ENCODE peak calls at places on chromosomes 1 and 21, in five cellular contexts. I is HCT116; D is CD8-positive, alpha-beta memory T cell; Z is GM23248; X is mucosa of descending colon. F is an unnamed sample.
A peak's percentile ranks its signal among the peaks of the same experiment; 100 is the strongest.

GRCh38 chr21:42411891-42412635 is 8.4 kb downstream of the UBASH3A start:
- DNase-seq in X (no peak), D (no peak), Z (no peak), I (no peak), F (no peak)

GRCh38 chr1:43991200-43991475 is 261 bp upstream of the CCDC24 start:
- DNase-seq in D (no peak), I (no peak), Z (no peak), X (no peak), F (no peak)

GRCh38 chr1:194717941-194718340 is 1531.5 kb upstream of the B3GALT2 start:
- DNase-seq in I (no peak), Z (no peak), D (no peak), X (no peak), F (no peak)

GRCh38 chr1:39082140-39082799 is 56.1 kb downstream of the NDUFS5 start:
- DNase-seq in Z (no peak), I (no peak), X (no peak), D (no peak), F (no peak)

GRCh38 chr1:41356752-41357151 is 4.5 kb upstream of the FOXO6 start:
- DNase-seq in I (no peak), D (no peak), Z (no peak), X (no peak), F (no peak)

GRCh38 chr21:35989185-35989735 is 71.1 kb downstream of the SETD4 start:
- DNase-seq in I (no peak), D (no peak), X (peak; percentile 24), Z (peak; percentile 92), F (no peak)

GRCh38 chr1:65105596-65105995 is 42.4 kb upstream of the AK4 start:
- DNase-seq in X (no peak), I (no peak), D (no peak), Z (peak; percentile 22), F (no peak)

GRCh38 chr1:47644216-47644581 is 206.4 kb downstream of the FOXD2 start:
- DNase-seq in Z (peak; percentile 30), X (no peak), I (no peak), D (no peak), F (no peak)

GRCh38 chr1:230084408-230085177 is 17.6 kb downstream of the GALNT2 start:
- DNase-seq in I (peak; percentile 89), Z (peak; percentile 99), X (no peak), D (no peak), F (no peak)

GRCh38 chr1:151763990-151764389 is 694 bp upstream of the MRPL9 start:
- DNase-seq in I (no peak), D (no peak), X (no peak), Z (peak; percentile 20), F (no peak)

GRCh38 chr1:52658795-52659194 is 25.8 kb downstream of the SHISAL2A start:
- DNase-seq in D (no peak), I (no peak), X (no peak), Z (no peak), F (no peak)

GRCh38 chr1:248714248-248714647 is 11.7 kb upstream of the OR14I1 start:
- DNase-seq in I (no peak), X (no peak), D (no peak), Z (no peak), F (no peak)

GRCh38 chr1:192849442-192849841 is 40.6 kb downstream of the RGS2 start:
- DNase-seq in X (no peak), D (no peak), I (no peak), Z (no peak), F (no peak)

GRCh38 chr1:155196103-155196892 is 11.4 kb downstream of the THBS3 start:
- DNase-seq in X (no peak), Z (peak; percentile 27), I (no peak), D (no peak), F (no peak)

GRCh38 chr1:201506573-201507567 is at the start of gene CSRP1:
- DNase-seq in D (peak; percentile 62), I (peak; percentile 71), X (peak; percentile 93), Z (peak; percentile 94), F (peak; percentile 78)

GRCh38 chr1:109484519-109484975 is 842 bp downstream of the ATXN7L2 start:
- DNase-seq in X (no peak), I (no peak), D (no peak), Z (peak; percentile 23), F (no peak)

GRCh38 chr1:244352156-244352830 is 99.4 kb downstream of the ADSS2 start:
- DNase-seq in Z (no peak), X (peak; percentile 59), D (no peak), I (no peak), F (no peak)

GRCh38 chr21:26116456-26117011 is 54.0 kb downstream of the APP start:
- DNase-seq in D (no peak), Z (peak; percentile 80), I (no peak), X (no peak), F (peak; percentile 61)

GRCh38 chr1:1210726-1211540 is 3.0 kb downstream of the TNFRSF4 start:
- DNase-seq in X (no peak), Z (no peak), I (no peak), D (peak; percentile 0), F (no peak)

GRCh38 chr1:6603424-6603850 is 768 bp upstream of the KLHL21 start:
- DNase-seq in I (no peak), Z (peak; percentile 92), D (peak; percentile 31), X (no peak), F (peak; percentile 73)

GRCh38 chr21:28754127-28754611 is 238.5 kb downstream of the LTN1 start:
- DNase-seq in D (no peak), I (no peak), Z (peak; percentile 57), X (no peak), F (no peak)

GRCh38 chr1:154423303-154423987 is 18.3 kb downstream of the IL6R start:
- DNase-seq in Z (peak; percentile 80), D (no peak), X (no peak), I (no peak), F (no peak)

GRCh38 chr1:112083487-112083886 is 94.0 kb upstream of the KCND3 start:
- DNase-seq in X (no peak), Z (peak; percentile 39), D (no peak), I (no peak), F (peak; percentile 5)

DNA sequence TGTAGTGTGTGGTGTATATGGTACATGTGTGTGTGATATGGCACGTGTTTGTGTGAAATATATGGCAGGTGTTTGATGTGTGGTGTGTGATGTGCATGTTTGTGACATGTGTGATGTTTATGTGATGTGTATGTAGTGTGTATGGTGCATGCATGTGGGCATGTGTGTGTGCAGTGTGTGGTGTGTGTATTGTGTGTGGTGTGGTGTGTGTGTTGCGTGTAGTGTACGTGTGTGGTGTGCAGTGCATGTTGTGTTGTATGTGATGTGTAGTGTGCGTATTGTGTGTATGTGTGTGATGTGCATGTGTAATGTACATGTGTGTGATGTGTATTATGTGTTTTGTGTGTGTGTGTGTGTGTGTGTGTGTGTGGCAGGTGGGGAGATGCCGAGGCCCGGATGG is 65.7 kb downstream of the SLC19A1 start:
- DNase-seq in Z (no peak), I (no peak), X (no peak), D (no peak), F (no peak)
- H3K4me1 ChIP-seq in Z (peaks cover 5% of the 10 kb centered on the region), I (peaks cover under 1% of the 10 kb centered on the region), X (peaks cover 8% of the 10 kb centered on the region), D (peaks cover 43% of the 10 kb centered on the region), F (peaks cover 13% of the 10 kb centered on the region)

GRCh38 chr1:67404212-67404620 is 26.0 kb downstream of the SERBP1 start:
- DNase-seq in X (no peak), I (peak; percentile 38), D (no peak), Z (peak; percentile 42), F (no peak)

GRCh38 chr1:67399594-67399993 is 30.6 kb downstream of the SERBP1 start:
- DNase-seq in I (no peak), X (no peak), Z (no peak), D (no peak), F (no peak)

GRCh38 chr1:67405473-67406245 is 24.5 kb downstream of the SERBP1 start:
- DNase-seq in D (no peak), X (no peak), I (no peak), Z (no peak), F (no peak)

GRCh38 chr1:67401443-67401842 is 28.8 kb downstream of the SERBP1 start:
- DNase-seq in D (no peak), Z (no peak), X (no peak), I (no peak), F (no peak)
- H3K4me1 ChIP-seq in D (no peaks in the 10 kb centered on the region), Z (peaks cover 11% of the 10 kb centered on the region), X (no peaks in the 10 kb centered on the region), I (peaks cover 11% of the 10 kb centered on the region), F (no peaks in the 10 kb centered on the region)

DNA sequence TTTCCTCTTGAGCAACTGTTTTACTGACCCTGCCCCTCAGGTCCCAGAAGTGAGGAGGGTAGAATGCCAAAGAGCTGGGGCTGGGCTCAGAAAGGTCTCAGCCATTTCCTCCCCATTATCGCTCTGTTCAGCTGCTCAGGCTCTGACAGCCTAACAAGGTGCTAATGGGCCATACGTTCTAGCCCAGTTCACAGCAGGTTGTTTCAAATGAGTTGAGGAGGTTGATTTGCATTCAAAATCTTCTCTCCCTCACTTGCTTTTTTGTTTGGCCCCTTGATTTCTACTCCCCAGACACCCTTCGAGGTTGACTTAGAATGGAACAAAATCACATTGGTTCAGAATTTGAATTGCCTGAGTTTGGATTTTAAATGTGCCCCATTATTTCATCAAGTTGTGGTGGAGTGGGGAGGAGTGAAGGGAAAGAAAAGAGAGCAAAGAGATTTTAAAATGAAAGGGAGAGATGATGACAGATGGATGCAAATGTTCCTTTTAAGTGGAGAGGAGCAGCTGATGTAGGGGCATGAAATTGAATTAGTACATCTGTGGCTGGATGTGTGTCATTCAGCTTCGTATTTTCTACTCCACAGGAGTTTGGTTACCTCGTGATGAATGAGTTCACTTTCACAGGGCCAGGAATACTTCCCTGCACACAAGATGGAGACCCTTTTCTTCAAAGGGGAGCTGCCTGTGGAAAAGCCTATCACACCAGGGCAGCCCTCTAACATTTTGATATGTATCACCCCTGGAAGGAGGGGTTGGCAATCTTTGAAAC is 425.8 kb upstream of the CAMK1G start:
- DNase-seq in D (no peak), Z (no peak), X (no peak), I (no peak), F (no peak)
- H3K4me1 ChIP-seq in D (no peaks in the 10 kb centered on the region), Z (no peaks in the 10 kb centered on the region), X (no peaks in the 10 kb centered on the region), I (no peaks in the 10 kb centered on the region), F (peaks cover 34% of the 10 kb centered on the region)

GRCh38 chr1:162139398-162139685 is 69.9 kb downstream of the NOS1AP start:
- DNase-seq in Z (no peak), D (no peak), X (no peak), I (no peak), F (no peak)

GRCh38 chr1:162138599-162139397 is 69.3 kb downstream of the NOS1AP start:
- DNase-seq in Z (no peak), X (no peak), D (no peak), I (no peak), F (no peak)

GRCh38 chr1:162138107-162138506 is 68.6 kb downstream of the NOS1AP start:
- DNase-seq in I (no peak), X (no peak), Z (no peak), D (no peak), F (no peak)

GRCh38 chr1:162135271-162135775 is 65.8 kb downstream of the NOS1AP start:
- DNase-seq in Z (no peak), I (no peak), D (no peak), X (no peak), F (no peak)

DNA sequence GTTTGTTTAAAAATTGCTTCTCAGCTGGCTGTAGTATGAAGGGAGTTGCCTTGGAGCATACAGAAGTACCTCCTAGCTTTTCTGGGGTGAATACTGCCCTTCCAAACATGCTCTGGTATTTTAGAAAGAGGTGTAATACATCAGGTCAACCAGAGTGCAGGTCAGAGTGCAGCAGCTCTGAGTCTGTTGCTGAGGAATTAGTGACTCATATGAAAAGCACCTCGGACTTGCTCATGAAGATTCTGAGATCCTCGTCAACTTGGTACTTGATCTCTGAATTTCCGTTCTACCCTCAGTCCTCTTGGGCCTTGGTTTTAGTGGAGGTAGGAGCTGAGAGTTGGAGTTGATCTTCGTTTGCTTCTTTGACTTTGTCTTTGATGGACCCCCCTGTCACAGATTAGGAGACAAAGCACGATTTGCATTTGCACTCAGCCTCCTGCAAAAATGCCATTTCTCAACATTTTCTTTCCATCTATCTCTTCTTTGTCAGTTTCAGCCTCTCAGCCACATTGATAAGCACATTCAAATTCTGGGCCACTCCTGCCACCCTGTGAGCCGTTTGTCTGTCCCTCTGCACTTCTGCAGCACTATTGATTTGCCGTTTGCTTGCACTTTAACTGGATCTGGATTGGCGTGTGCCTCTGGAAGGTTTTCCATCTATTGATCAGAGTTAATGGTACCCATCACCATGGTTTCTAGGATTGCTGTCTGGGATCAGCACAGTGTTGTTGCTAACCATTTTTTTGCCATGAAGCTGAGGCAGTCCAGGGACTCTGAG is 67.5 kb downstream of the NOS1AP start:
- DNase-seq in D (no peak), I (peak; percentile 43), Z (peak; percentile 88), X (no peak), F (no peak)
- H3K4me1 ChIP-seq in D (no peaks in the 10 kb centered on the region), I (peaks cover 83% of the 10 kb centered on the region), Z (peaks cover 34% of the 10 kb centered on the region), X (no peaks in the 10 kb centered on the region), F (peaks cover 49% of the 10 kb centered on the region)